ENCODE peak calls at places on chromosomes 11 and 22, in eight cellular contexts. Y, A, E, T, I, S, J and F are unnamed samples.

GRCh38 chr22:50014655-50015401 is 2.3 kb upstream of the IL17REL start:
- DNase-seq in J (no peak), T (no peak), I (no peak), E (peak), Y (no peak), A (no peak), S (no peak), F (no peak)

GRCh38 chr11:130208241-130209127 is 48.9 kb downstream of the ST14 start:
- DNase-seq in J (no peak), S (peak), E (no peak), Y (no peak), T (no peak), I (peak), A (peak), F (no peak)

GRCh38 chr11:47408598-47409439 is 429 bp downstream of the SLC39A13 start:
- DNase-seq in E (no peak), J (no peak), S (no peak), T (peak), A (peak), Y (no peak), I (no peak), F (no peak)

GRCh38 chr11:121035169-121035755 is 11.4 kb downstream of the TBCEL start:
- DNase-seq in A (no peak), J (no peak), T (no peak), S (no peak), Y (no peak), E (no peak), I (no peak), F (no peak)

GRCh38 chr11:16341853-16342252 is 14.5 kb downstream of the SOX6 start:
- DNase-seq in Y (no peak), A (no peak), T (no peak), I (no peak), E (no peak), S (no peak), J (no peak), F (no peak)

GRCh38 chr11:101428918-101429317 is 154.9 kb downstream of the TRPC6 start:
- DNase-seq in E (peak), T (no peak), Y (no peak), I (no peak), A (no peak), S (peak), J (no peak), F (no peak)

GRCh38 chr11:128516886-128517285 is 70.5 kb downstream of the ETS1 start:
- DNase-seq in S (no peak), T (no peak), E (no peak), A (no peak), J (no peak), Y (no peak), I (no peak), F (no peak)

GRCh38 chr11:72228844-72229231 is 4.3 kb downstream of the INPPL1 start:
- DNase-seq in S (no peak), E (no peak), Y (no peak), T (no peak), A (peak), J (no peak), I (no peak), F (no peak)

GRCh38 chr22:43376765-43377485 is 33.8 kb upstream of the SCUBE1 start:
- DNase-seq in J (peak), I (no peak), A (no peak), S (no peak), E (no peak), Y (peak), T (no peak), F (no peak)

GRCh38 chr11:93117578-93117964 is 80.2 kb downstream of the SLC36A4 start:
- DNase-seq in T (no peak), A (no peak), I (no peak), S (no peak), Y (no peak), E (no peak), J (no peak), F (no peak)

GRCh38 chr11:128239224-128239790 is 348.1 kb downstream of the ETS1 start:
- DNase-seq in J (no peak), E (no peak), T (no peak), A (no peak), Y (no peak), I (no peak), S (no peak), F (no peak)

GRCh38 chr11:134119094-134119493 is 50.2 kb downstream of the JAM3 start:
- DNase-seq in A (no peak), Y (no peak), S (no peak), E (no peak), J (no peak), I (no peak), T (no peak), F (no peak)

GRCh38 chr11:8757047-8757446 is 74.5 kb downstream of the RPL27A start:
- DNase-seq in I (no peak), Y (no peak), S (no peak), T (no peak), E (no peak), J (no peak), A (no peak), F (no peak)

GRCh38 chr11:110425751-110426545 is 3.8 kb upstream of the FDX1 start:
- DNase-seq in T (no peak), J (no peak), Y (no peak), S (no peak), E (peak), A (no peak), I (no peak), F (no peak)